ENCODE peak calls at places on chromosomes 6 and 20, in six cellular contexts. A, I, U, H, M and T are unnamed samples.

GRCh38 chr6:152575621-152576150 is 61.5 kb downstream of the SYNE1 start:
- DNase-seq in A (no peak), I (no peak), U (peak), H (no peak), M (no peak), T (peak)

GRCh38 chr6:11323666-11324452 is 91.4 kb upstream of the NEDD9 start:
- DNase-seq in A (no peak), I (no peak), U (peak), H (no peak), M (peak), T (peak)

GRCh38 chr20:26216025-26216424 is 519.4 kb upstream of the ZNF337 start:
- DNase-seq in A (no peak), I (no peak), U (no peak), H (no peak), M (no peak), T (no peak)

GRCh38 chr6:13696226-13696625 is 15.4 kb downstream of the RANBP9 start:
- DNase-seq in A (no peak), I (no peak), U (no peak), H (no peak), M (no peak), T (no peak)

GRCh38 chr20:43938932-43939761 is 24.5 kb downstream of the TOX2 start:
- DNase-seq in A (no peak), I (peak), U (peak), H (no peak), M (peak), T (peak)

GRCh38 chr20:48668451-48668946 is 159.3 kb downstream of the PREX1 start:
- DNase-seq in A (no peak), I (no peak), U (no peak), H (no peak), M (no peak), T (peak)

GRCh38 chr20:32333181-32333987 is 24.7 kb upstream of the ASXL1 start:
- DNase-seq in A (no peak), I (no peak), U (no peak), H (no peak), M (peak), T (no peak)

GRCh38 chr6:11011787-11012234 is 32.3 kb downstream of the ELOVL2 start:
- DNase-seq in A (no peak), I (no peak), U (no peak), H (no peak), M (peak), T (no peak)

GRCh38 chr6:39911513-39912125 is 22.6 kb downstream of the MOCS1 start:
- DNase-seq in A (no peak), I (no peak), U (no peak), H (no peak), M (no peak), T (no peak)

GRCh38 chr20:20956586-20956985 is 149.6 kb downstream of the LINC00237 start:
- DNase-seq in A (peak), I (no peak), U (no peak), H (no peak), M (no peak), T (no peak)

GRCh38 chr6:150208606-150209352 is 65.9 kb downstream of the PPP1R14C start:
- DNase-seq in A (peak), I (no peak), U (no peak), H (no peak), M (no peak), T (no peak)

GRCh38 chr6:113586966-113587699 is 270.0 kb upstream of the MARCKS start:
- DNase-seq in A (no peak), I (no peak), U (no peak), H (no peak), M (no peak), T (no peak)

GRCh38 chr6:32973144-32973854 is 4.9 kb downstream of the BRD2 start:
- DNase-seq in A (no peak), I (no peak), U (peak), H (no peak), M (peak), T (peak)

GRCh38 chr6:45569210-45569945 is 191.6 kb upstream of the SUPT3H start:
- DNase-seq in A (no peak), I (no peak), U (no peak), H (no peak), M (no peak), T (no peak)

GRCh38 chr6:37514377-37514776 is 14.7 kb upstream of the CCDC167 start:
- DNase-seq in A (no peak), I (no peak), U (no peak), H (no peak), M (no peak), T (no peak)

GRCh38 chr6:98844244-98845161 is 10.1 kb downstream of the POU3F2 start:
- DNase-seq in A (no peak), I (no peak), U (no peak), H (no peak), M (no peak), T (no peak)

GRCh38 chr6:18226451-18226850 is 37.9 kb downstream of the DEK start:
- DNase-seq in A (no peak), I (no peak), U (no peak), H (no peak), M (no peak), T (peak)

GRCh38 chr20:38326309-38326708 is 20.0 kb upstream of the LBP start:
- DNase-seq in A (no peak), I (no peak), U (no peak), H (no peak), M (no peak), T (no peak)

GRCh38 chr20:10955166-10955565 is 281.4 kb upstream of the JAG1 start:
- DNase-seq in A (no peak), I (no peak), U (no peak), H (no peak), M (no peak), T (peak)

GRCh38 chr6:116779569-116780164 is 14.1 kb upstream of the FAM162B start:
- DNase-seq in A (no peak), I (peak), U (no peak), H (no peak), M (no peak), T (peak)

GRCh38 chr6:36099872-36100483 is 30.3 kb upstream of the MAPK13 start:
- DNase-seq in A (no peak), I (no peak), U (no peak), H (no peak), M (no peak), T (no peak)

GRCh38 chr20:21100590-21101452 is 5.3 kb downstream of the LINC00237 start:
- DNase-seq in A (no peak), I (no peak), U (no peak), H (no peak), M (no peak), T (peak)

GRCh38 chr6:88236961-88237360 is 70.8 kb upstream of the CNR1 start:
- DNase-seq in A (no peak), I (no peak), U (no peak), H (no peak), M (no peak), T (no peak)

GRCh38 chr6:38933426-38933825 is 115.2 kb upstream of the GLP1R start:
- DNase-seq in A (no peak), I (peak), U (no peak), H (no peak), M (no peak), T (peak)

GRCh38 chr6:15131234-15132195 is 114.4 kb upstream of the JARID2 start:
- DNase-seq in A (no peak), I (no peak), U (no peak), H (no peak), M (no peak), T (peak)